ENCODE peak calls at places on chromosomes 16 and 17, in four cellular contexts. I, C, J and Z are unnamed samples.

GRCh38 chr17:15262291-15263205 is 2.6 kb downstream of the PMP22 start:
- DNase-seq in I (no peak), C (peak), J (no peak), Z (no peak)

GRCh38 chr16:27532088-27532810 is 17.5 kb downstream of the GTF3C1 start:
- DNase-seq in I (no peak), C (no peak), J (no peak), Z (no peak)

GRCh38 chr17:3534881-3535252 is 22.7 kb downstream of the TRPV3 start:
- DNase-seq in I (no peak), C (peak), J (no peak), Z (no peak)

GRCh38 chr17:58084317-58084981 is 1.2 kb downstream of the DYNLL2 start:
- DNase-seq in I (no peak), C (peak), J (no peak), Z (no peak)

GRCh38 chr16:86306046-86306644 is 204.2 kb upstream of the FOXF1 start:
- DNase-seq in I (no peak), C (no peak), J (no peak), Z (no peak)

GRCh38 chr17:48930435-48930873 is 14.2 kb downstream of the SNF8 start:
- DNase-seq in I (no peak), C (no peak), J (no peak), Z (no peak)

GRCh38 chr17:68196394-68197090 is 51.3 kb upstream of the AMZ2 start:
- DNase-seq in I (no peak), C (peak), J (no peak), Z (no peak)

GRCh38 chr17:41013606-41014005 is 4.7 kb upstream of the KRTAP3-1 start:
- DNase-seq in I (no peak), C (peak), J (no peak), Z (no peak)

GRCh38 chr16:58121132-58121531 is 8.0 kb downstream of the CFAP20 start:
- DNase-seq in I (no peak), C (no peak), J (no peak), Z (no peak)

GRCh38 chr17:16339402-16339801 is 13.9 kb downstream of the CENPV start:
- DNase-seq in I (no peak), C (no peak), J (no peak), Z (no peak)

GRCh38 chr17:37772982-37773381 is 28.1 kb upstream of the HNF1B start:
- DNase-seq in I (no peak), C (no peak), J (no peak), Z (no peak)

GRCh38 chr17:16583781-16584180 is 14.8 kb upstream of the ZNF287 start:
- DNase-seq in I (no peak), C (no peak), J (no peak), Z (no peak)

GRCh38 chr17:76635039-76635438 is 8.5 kb downstream of the ST6GALNAC1 start:
- DNase-seq in I (no peak), C (no peak), J (no peak), Z (no peak)

GRCh38 chr17:80655588-80655987 is 111.0 kb downstream of the RPTOR start:
- DNase-seq in I (no peak), C (no peak), J (no peak), Z (no peak)

GRCh38 chr16:35102780-35103403 is 1643.5 kb downstream of the TP53TG3F start:
- DNase-seq in I (no peak), C (no peak), J (no peak), Z (no peak)

GRCh38 chr16:74296120-74296464 is 522 bp upstream of the PSMD7 start:
- DNase-seq in I (no peak), C (no peak), J (no peak), Z (no peak)

GRCh38 chr17:42281571-42282096 is 5.4 kb upstream of the STAT5B start:
- DNase-seq in I (no peak), C (no peak), J (no peak), Z (no peak)

GRCh38 chr16:72639494-72639893 is 408.4 kb downstream of the ZFHX3 start:
- DNase-seq in I (no peak), C (no peak), J (no peak), Z (no peak)

GRCh38 chr17:81890447-81891302 is 711 bp downstream of the ALYREF start:
- DNase-seq in I (no peak), C (peak), J (no peak), Z (no peak)

GRCh38 chr16:28140788-28141618 is 70.8 kb downstream of the XPO6 start:
- DNase-seq in I (no peak), C (no peak), J (peak), Z (no peak)

GRCh38 chr17:19461681-19462080 is 50.6 kb downstream of the RNF112 start:
- DNase-seq in I (no peak), C (no peak), J (no peak), Z (no peak)

GRCh38 chr16:67296422-67296821 is 17.1 kb downstream of the PLEKHG4 start:
- DNase-seq in I (peak), C (peak), J (no peak), Z (no peak)

GRCh38 chr16:9134739-9135138 is 43.3 kb downstream of the HAPSTR1 start:
- DNase-seq in I (no peak), C (peak), J (peak), Z (no peak)

GRCh38 chr16:27819881-27820610 is 243.5 kb downstream of the GSG1L start:
- DNase-seq in I (no peak), C (no peak), J (no peak), Z (no peak)

GRCh38 chr17:66944365-66945203 is 19.9 kb upstream of the CACNG4 start:
- DNase-seq in I (no peak), C (peak), J (no peak), Z (no peak)

GRCh38 chr16:72428611-72429376 is 256.8 kb upstream of the PMFBP1 start:
- DNase-seq in I (no peak), C (no peak), J (no peak), Z (no peak)

GRCh38 chr16:27313422-27314160 is at the start of gene IL4R:
- DNase-seq in I (no peak), C (peak), J (no peak), Z (peak)